ENCODE peak calls at places on chromosomes 4 and X, in four cellular contexts. V, U, S and E are unnamed samples.

GRCh38 chrX:10529344-10529743 is 91.0 kb downstream of the MID1 start:
- DNase-seq in V (no peak), U (peak; percentile 65), S (no peak), E (peak; percentile 48)

GRCh38 chrX:2450681-2451080 is 50.1 kb downstream of the DHRSX start:
- DNase-seq in V (no peak), U (no peak), S (no peak), E (no peak)

GRCh38 chr4:10296730-10297129 is 160.5 kb downstream of the ZNF518B start:
- DNase-seq in V (no peak), U (peak; percentile 33), S (no peak), E (no peak)

GRCh38 chr4:111800551-111800950 is 344.7 kb upstream of the FAM241A start:
- DNase-seq in V (no peak), U (no peak), S (no peak), E (no peak)

GRCh38 chr4:100823066-100823992 is 305.5 kb upstream of the EMCN start:
- DNase-seq in V (peak; percentile 26), U (peak; percentile 7), S (no peak), E (peak; percentile 71)

GRCh38 chr4:97106161-97106560 is 1037.1 kb downstream of the STPG2 start:
- DNase-seq in V (no peak), U (no peak), S (no peak), E (no peak)

GRCh38 chrX:48695524-48695875 is 1.0 kb upstream of the SUV39H1 start:
- DNase-seq in V (no peak), U (peak; percentile 45), S (peak; percentile 18), E (peak; percentile 11)

GRCh38 chr4:10879411-10880110 is 195.0 kb upstream of the CLNK start:
- DNase-seq in V (no peak), U (peak; percentile 1), S (no peak), E (peak; percentile 32)

GRCh38 chr4:102623622-102624021 is 122.5 kb downstream of the NFKB1 start:
- DNase-seq in V (peak; percentile 28), U (peak; percentile 21), S (no peak), E (peak; percentile 40)

GRCh38 chrX:148811236-148811635 is 310.8 kb downstream of the AFF2 start:
- DNase-seq in V (no peak), U (peak; percentile 30), S (no peak), E (no peak)
- H3K9me2 ChIP-seq in V (no peaks in the 10 kb centered on the region), U (no peaks in the 10 kb centered on the region), S (no peaks in the 10 kb centered on the region), E (no peaks in the 10 kb centered on the region)

GRCh38 chr4:145808848-145809512 is 129.0 kb downstream of the C4orf51 start:
- DNase-seq in V (no peak), U (peak; percentile 16), S (no peak), E (no peak)

GRCh38 chr4:145804134-145804533 is 124.2 kb downstream of the C4orf51 start:
- DNase-seq in V (no peak), U (peak; percentile 92), S (no peak), E (peak; percentile 39)

GRCh38 chr4:145808021-145808650 is 128.2 kb downstream of the C4orf51 start:
- DNase-seq in V (peak; percentile 96), U (peak; percentile 97), S (no peak), E (peak; percentile 98)

GRCh38 chr4:145805490-145805889 is 125.5 kb downstream of the C4orf51 start:
- DNase-seq in V (no peak), U (no peak), S (no peak), E (no peak)
- TF ChIP-seq EZH2phosphoT487 in V (no peak), U (no peak), S (no peak), E (no peak)

DNA sequence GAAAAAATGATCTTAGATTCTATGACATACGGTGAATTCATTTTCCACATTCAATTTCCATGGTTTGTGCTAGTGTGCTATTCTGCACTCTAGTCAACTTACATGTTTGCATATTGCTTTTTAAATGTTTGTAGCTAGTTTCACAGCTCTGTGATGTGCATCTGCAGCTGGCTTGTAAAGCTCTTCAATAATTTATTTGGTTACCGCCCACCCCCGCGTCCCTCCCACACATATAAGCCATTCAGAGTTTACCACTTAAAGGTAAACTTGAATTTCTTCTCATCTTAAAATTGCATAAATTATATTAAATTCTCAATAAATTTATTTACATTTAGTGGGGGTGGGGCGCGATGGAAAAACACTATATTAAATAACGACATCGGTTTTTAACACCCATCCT is 291 bp upstream of the NBDY start:
- DNase-seq in V (no peak), U (peak; percentile 41), S (peak; percentile 41), E (peak; percentile 23)
- H2AFZ ChIP-seq in V (peak overlapping the region; percentile 59), U (peak overlapping the region; percentile 91), S (peak overlapping the region; percentile 65), E (peak overlapping the region; percentile 85)

GRCh38 chrX:8090906-8091305 is 80.2 kb downstream of the VCX2 start:
- DNase-seq in V (no peak), U (no peak), S (no peak), E (no peak)

GRCh38 chrX:8090482-8090881 is 80.6 kb downstream of the VCX2 start:
- DNase-seq in V (no peak), U (no peak), S (no peak), E (no peak)

GRCh38 chrX:8091526-8091925 is 79.5 kb downstream of the VCX2 start:
- DNase-seq in V (no peak), U (no peak), S (no peak), E (no peak)
- H3K9me2 ChIP-seq in V (no peaks in the 10 kb centered on the region), U (no peaks in the 10 kb centered on the region), S (no peaks in the 10 kb centered on the region), E (no peaks in the 10 kb centered on the region)

DNA sequence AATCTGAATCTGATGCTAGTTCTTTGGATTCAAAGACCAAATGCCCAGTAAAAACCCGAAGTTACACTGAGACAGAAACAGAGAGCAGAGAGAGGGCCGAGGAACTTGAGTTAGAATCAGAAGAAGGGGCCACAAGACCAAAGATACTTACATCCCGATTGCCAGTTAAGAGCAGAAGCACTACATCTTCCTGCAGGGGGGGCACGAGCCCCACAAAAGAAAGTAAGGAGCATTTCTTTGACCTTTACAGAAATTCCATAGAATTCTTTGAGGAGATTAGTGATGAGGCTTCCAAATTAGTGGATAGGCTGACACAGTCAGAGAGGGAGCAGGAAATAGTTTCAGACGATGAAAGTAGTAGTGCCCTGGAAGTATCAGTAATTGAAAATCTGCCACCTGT is 309.3 kb downstream of the ANK2 start:
- DNase-seq in V (no peak), U (no peak), S (no peak), E (peak; percentile 35)
- TF ChIP-seq EZH2phosphoT487 in V (no peak), U (no peak), S (no peak), E (no peak)

DNA sequence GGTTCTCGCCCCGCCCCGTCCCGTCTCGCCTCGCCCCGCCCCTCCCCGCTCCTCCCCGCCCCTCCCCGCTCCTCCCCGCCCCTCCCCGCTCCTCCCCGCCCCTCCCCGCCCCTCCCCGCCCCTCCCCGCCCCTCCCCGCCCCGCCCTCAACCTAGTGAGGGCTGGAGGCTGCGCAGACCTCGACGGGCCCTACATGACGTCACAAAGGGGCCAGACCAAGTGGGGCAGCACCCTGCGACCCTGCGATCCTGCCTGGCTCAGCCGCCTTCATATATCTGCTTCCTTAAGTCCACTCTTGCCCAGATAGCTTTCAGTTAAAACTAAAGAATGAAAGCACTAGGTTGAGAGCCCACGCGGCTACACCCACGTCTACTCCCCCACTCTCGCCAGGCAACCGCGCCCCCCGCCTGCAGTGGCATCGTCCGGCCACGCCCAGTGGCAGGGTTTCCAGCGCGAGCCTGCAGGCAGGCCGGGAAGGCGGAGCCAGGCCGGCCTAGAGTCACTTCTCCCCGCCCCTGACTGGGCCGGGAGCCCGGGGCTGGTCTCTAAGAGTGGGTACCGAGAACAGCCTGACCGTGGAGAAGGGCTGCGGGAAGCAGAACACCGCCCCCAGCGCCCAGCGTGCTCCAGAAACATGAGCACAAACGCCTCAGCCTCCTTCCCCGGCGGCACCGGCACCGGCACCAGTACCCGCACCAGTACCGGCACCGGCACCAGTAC is 1.5 kb upstream of the MAOA start:
- DNase-seq in V (peak; percentile 74), U (peak; percentile 90), S (peak; percentile 88), E (peak; percentile 93)
- H2AFZ ChIP-seq in V (no peak overlapping the region), U (peak overlapping the region; percentile 93), S (peak overlapping the region; percentile 65), E (peak overlapping the region; percentile 99)